ENCODE peak calls at places on chromosome 9, in eight cellular contexts. K, V, Q, D, W, I, Z and U are unnamed samples.

GRCh38 chr9:125455132-125455531 is 193.5 kb downstream of the GAPVD1 start:
- DNase-seq in K (no peak), V (no peak), Q (no peak), D (no peak), W (no peak), I (no peak), Z (no peak), U (no peak)

GRCh38 chr9:38023661-38024035 is 45.4 kb downstream of the SHB start:
- DNase-seq in K (peak; percentile 50), V (no peak), Q (no peak), D (no peak), W (no peak), I (no peak), Z (no peak), U (no peak)

GRCh38 chr9:73152445-73152844 is 780 bp downstream of the ANXA1 start:
- DNase-seq in K (no peak), V (no peak), Q (no peak), D (no peak), W (no peak), I (peak; percentile 77), Z (peak; percentile 82), U (no peak)

GRCh38 chr9:70257991-70258691 is 637 bp upstream of the SMC5 start:
- DNase-seq in K (no peak), V (no peak), Q (no peak), D (peak; percentile 15), W (peak; percentile 34), I (peak; percentile 58), Z (peak; percentile 72), U (no peak)

GRCh38 chr9:70921126-70921525 is 200.3 kb downstream of the TRPM3 start:
- DNase-seq in K (no peak), V (no peak), Q (no peak), D (no peak), W (peak; percentile 49), I (peak; percentile 79), Z (peak; percentile 79), U (no peak)

GRCh38 chr9:138100711-138101349 is 223.2 kb downstream of the CACNA1B start:
- DNase-seq in K (no peak), V (no peak), Q (peak; percentile 15), D (peak; percentile 46), W (no peak), I (no peak), Z (no peak), U (no peak)

GRCh38 chr9:133341369-133342082 is 5.5 kb upstream of the SURF6 start:
- DNase-seq in K (no peak), V (peak; percentile 83), Q (no peak), D (no peak), W (no peak), I (no peak), Z (no peak), U (no peak)

GRCh38 chr9:133714606-133715294 is 23.4 kb downstream of the SARDH start:
- DNase-seq in K (peak; percentile 90), V (peak; percentile 88), Q (no peak), D (peak; percentile 2), W (peak; percentile 82), I (peak; percentile 93), Z (peak; percentile 82), U (no peak)

GRCh38 chr9:126228779-126229444 is 97.7 kb upstream of the MVB12B start:
- DNase-seq in K (peak; percentile 83), V (peak; percentile 85), Q (peak; percentile 73), D (peak; percentile 83), W (peak; percentile 53), I (peak; percentile 75), Z (peak; percentile 54), U (peak; percentile 23)

GRCh38 chr9:20319641-20320337 is 302.5 kb downstream of the MLLT3 start:
- DNase-seq in K (no peak), V (no peak), Q (no peak), D (no peak), W (no peak), I (peak; percentile 68), Z (peak; percentile 96), U (no peak)

GRCh38 chr9:116269250-116269649 is 115.7 kb downstream of the PAPPA start:
- DNase-seq in K (no peak), V (no peak), Q (no peak), D (no peak), W (peak; percentile 55), I (peak; percentile 63), Z (peak; percentile 41), U (no peak)

GRCh38 chr9:6999788-7000187 is 242.0 kb downstream of the KDM4C start:
- DNase-seq in K (no peak), V (no peak), Q (no peak), D (no peak), W (no peak), I (no peak), Z (no peak), U (no peak)

GRCh38 chr9:109817846-109818472 is 38.0 kb downstream of the PALM2AKAP2 start:
- DNase-seq in K (peak; percentile 66), V (no peak), Q (peak; percentile 87), D (peak; percentile 77), W (peak; percentile 97), I (peak; percentile 99), Z (peak; percentile 98), U (peak; percentile 82)

GRCh38 chr9:82295177-82295576 is 306.6 kb downstream of the SPATA31D1 start:
- DNase-seq in K (no peak), V (no peak), Q (no peak), D (no peak), W (no peak), I (no peak), Z (no peak), U (no peak)

GRCh38 chr9:115172105-115172504 is 54.1 kb upstream of the TNC start:
- DNase-seq in K (no peak), V (no peak), Q (no peak), D (no peak), W (no peak), I (no peak), Z (no peak), U (no peak)

GRCh38 chr9:90053027-90053426 is 448.2 kb downstream of the GADD45G start:
- DNase-seq in K (peak; percentile 39), V (no peak), Q (peak; percentile 21), D (no peak), W (no peak), I (no peak), Z (no peak), U (no peak)

GRCh38 chr9:128049788-128050187 is 17.3 kb downstream of the NAIF1 start:
- DNase-seq in K (no peak), V (no peak), Q (no peak), D (no peak), W (no peak), I (no peak), Z (no peak), U (no peak)

GRCh38 chr9:106784076-106784475 is 78.9 kb upstream of the ZNF462 start:
- DNase-seq in K (no peak), V (no peak), Q (no peak), D (no peak), W (peak; percentile 45), I (peak; percentile 44), Z (peak; percentile 78), U (no peak)

GRCh38 chr9:22165144-22165543 is 156.0 kb upstream of the CDKN2B start:
- DNase-seq in K (no peak), V (no peak), Q (no peak), D (no peak), W (no peak), I (peak; percentile 10), Z (peak; percentile 60), U (no peak)

GRCh38 chr9:110364451-110364850 is 26.8 kb upstream of the TXNDC8 start:
- DNase-seq in K (no peak), V (no peak), Q (no peak), D (no peak), W (no peak), I (no peak), Z (no peak), U (no peak)

GRCh38 chr9:134361426-134361825 is 35.2 kb downstream of the RXRA start:
- DNase-seq in K (no peak), V (no peak), Q (no peak), D (no peak), W (no peak), I (no peak), Z (no peak), U (no peak)

GRCh38 chr9:98124637-98125426 is 5.8 kb upstream of the TRIM14 start:
- DNase-seq in K (no peak), V (no peak), Q (no peak), D (no peak), W (no peak), I (no peak), Z (no peak), U (no peak)

GRCh38 chr9:98118640-98119601 is at the start of gene TRIM14:
- DNase-seq in K (peak; percentile 87), V (peak; percentile 84), Q (peak; percentile 80), D (peak; percentile 45), W (peak; percentile 9), I (peak; percentile 49), Z (peak; percentile 72), U (peak; percentile 22)

GRCh38 chr9:98121096-98121495 is 2.1 kb upstream of the TRIM14 start:
- DNase-seq in K (peak; percentile 33), V (no peak), Q (no peak), D (no peak), W (no peak), I (peak; percentile 26), Z (no peak), U (no peak)

GRCh38 chr9:98117984-98118639 is 910 bp downstream of the TRIM14 start:
- DNase-seq in K (peak; percentile 61), V (no peak), Q (peak; percentile 77), D (no peak), W (no peak), I (peak; percentile 19), Z (peak; percentile 5), U (no peak)

GRCh38 chr9:98120476-98120875 is 1.5 kb upstream of the TRIM14 start:
- DNase-seq in K (no peak), V (no peak), Q (no peak), D (no peak), W (no peak), I (no peak), Z (no peak), U (no peak)
- TF ChIP-seq CTCF in K (no peak), V (no peak), Q (no peak), D (no peak), W (no peak), I (no peak), Z (no peak), U (no peak)

GRCh38 chr9:99211746-99212145 is 10.0 kb downstream of the ALG2 start:
- DNase-seq in K (no peak), V (no peak), Q (peak; percentile 29), D (peak; percentile 10), W (no peak), I (no peak), Z (no peak), U (no peak)
- TF ChIP-seq CTCF in K (peak; percentile 9), V (no peak), Q (peak; percentile 20), D (no peak), W (peak; percentile 23), I (no peak), Z (no peak), U (no peak)

DNA sequence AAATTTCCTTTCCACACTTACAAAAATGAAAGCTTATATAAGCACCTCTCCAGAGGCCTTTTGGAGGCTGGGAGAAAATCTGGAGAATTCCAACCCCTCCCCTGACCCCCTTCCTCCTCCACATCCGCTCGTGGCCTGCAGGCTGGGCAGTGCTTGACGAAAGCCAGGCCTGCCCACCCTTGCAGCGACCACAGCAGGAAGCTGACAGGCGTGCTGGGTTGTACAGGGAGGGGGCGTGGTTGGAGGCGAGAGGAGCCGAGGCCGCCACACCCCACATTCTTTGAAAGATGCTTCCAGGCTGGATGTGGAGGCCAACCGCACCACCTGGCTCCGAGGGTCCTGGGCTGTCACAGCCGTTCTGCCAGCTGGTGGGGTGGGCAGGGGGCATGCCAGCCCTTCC is 47.8 kb upstream of the IER5L start:
- DNase-seq in K (peak; percentile 69), V (peak; percentile 87), Q (peak; percentile 57), D (peak; percentile 23), W (peak; percentile 79), I (peak; percentile 86), Z (peak; percentile 95), U (peak; percentile 69)
- TF ChIP-seq CTCF in K (no peak), V (no peak), Q (no peak), D (no peak), W (no peak), I (no peak), Z (no peak), U (no peak)

GRCh38 chr9:86974421-86974820 is 27.1 kb upstream of the GAS1 start:
- DNase-seq in K (no peak), V (no peak), Q (no peak), D (no peak), W (no peak), I (peak; percentile 36), Z (no peak), U (no peak)
- TF ChIP-seq CTCF in K (no peak), V (no peak), Q (no peak), D (no peak), W (peak; percentile 10), I (no peak), Z (no peak), U (no peak)